ENCODE peak calls at places on chromosome 1, in four cellular contexts. C is fibroblast of mammary gland, I is NB4, R is AG04450. Q is an unnamed sample.
A peak's percentile ranks its signal among the peaks of the same experiment; 100 is the strongest.

GRCh38 chr1:234188454-234188792 is 184.8 kb upstream of the COA6 start:
- DNase-seq in C (no peak), I (peak; percentile 47), R (no peak), Q (peak; percentile 94)

GRCh38 chr1:44945992-44946391 is 40.4 kb downstream of the EIF2B3 start:
- DNase-seq in C (no peak), I (no peak), R (no peak), Q (no peak)

GRCh38 chr1:245751671-245752070 is 596.9 kb downstream of the KIF26B start:
- DNase-seq in C (no peak), I (no peak), R (no peak), Q (no peak)

GRCh38 chr1:113934006-113934405 is 4.9 kb downstream of the HIPK1 start:
- DNase-seq in C (no peak), I (no peak), R (no peak), Q (no peak)

GRCh38 chr1:12496154-12496961 is 121.7 kb downstream of the DHRS3 start:
- DNase-seq in C (no peak), I (no peak), R (no peak), Q (no peak)

GRCh38 chr1:5511381-5512097 is 480.7 kb downstream of the NPHP4 start:
- DNase-seq in C (no peak), I (no peak), R (no peak), Q (no peak)

GRCh38 chr1:59290173-59290954 is 6.5 kb upstream of the FGGY start:
- DNase-seq in C (peak; percentile 71), I (peak; percentile 81), R (no peak), Q (peak; percentile 83)

GRCh38 chr1:10514490-10515235 is 39.9 kb downstream of the PEX14 start:
- DNase-seq in C (peak; percentile 44), I (peak; percentile 76), R (no peak), Q (peak; percentile 42)

GRCh38 chr1:44254392-44254791 is 41.1 kb downstream of the DMAP1 start:
- DNase-seq in C (no peak), I (no peak), R (no peak), Q (no peak)

GRCh38 chr1:192589813-192590212 is 14.2 kb downstream of the RGS1 start:
- DNase-seq in C (peak; percentile 24), I (no peak), R (no peak), Q (no peak)

GRCh38 chr1:183652547-183653467 is at the start of gene APOBEC4:
- DNase-seq in C (no peak), I (no peak), R (no peak), Q (peak; percentile 22)

GRCh38 chr1:160340866-160341265 is 2.2 kb downstream of the COPA start:
- DNase-seq in C (peak; percentile 12), I (no peak), R (no peak), Q (peak; percentile 18)
- H3K4me3 ChIP-seq in C (peak overlapping the region; percentile 22), I (peak overlapping the region; percentile 97), R (peak overlapping the region; percentile 77), Q (no peak overlapping the region)

DNA sequence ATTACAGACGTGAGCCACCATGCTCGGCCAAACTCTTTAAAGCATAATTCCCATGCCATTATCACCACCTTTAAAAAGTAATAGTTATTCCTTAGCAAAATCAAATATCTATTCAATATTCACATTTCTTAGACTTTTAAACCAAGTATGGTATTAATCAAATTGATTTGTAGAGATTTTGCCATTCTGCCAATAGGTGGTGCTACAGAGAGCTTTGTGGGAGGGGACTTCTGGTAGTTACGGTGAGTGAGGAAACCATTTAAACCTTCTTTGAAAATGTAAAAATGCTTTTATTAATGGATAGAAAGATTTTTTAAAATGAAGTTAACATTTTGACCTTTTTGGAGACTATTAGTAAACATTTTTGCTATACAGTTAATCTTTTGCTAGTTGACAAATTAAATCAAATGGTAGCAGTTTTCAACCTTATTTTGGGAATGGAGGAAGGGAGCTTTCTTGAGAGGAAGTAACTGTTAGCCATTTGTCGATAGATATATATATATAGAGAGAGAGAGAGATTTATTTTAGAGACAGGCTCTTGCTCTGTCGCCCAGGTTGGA is 19.3 kb downstream of the IARS2 start:
- DNase-seq in C (peak; percentile 63), I (peak; percentile 62), R (no peak), Q (peak; percentile 45)
- TF ChIP-seq CTCF in C (peak; percentile 64), I (peak; percentile 51), R (peak; percentile 52), Q (peak; percentile 31)

DNA sequence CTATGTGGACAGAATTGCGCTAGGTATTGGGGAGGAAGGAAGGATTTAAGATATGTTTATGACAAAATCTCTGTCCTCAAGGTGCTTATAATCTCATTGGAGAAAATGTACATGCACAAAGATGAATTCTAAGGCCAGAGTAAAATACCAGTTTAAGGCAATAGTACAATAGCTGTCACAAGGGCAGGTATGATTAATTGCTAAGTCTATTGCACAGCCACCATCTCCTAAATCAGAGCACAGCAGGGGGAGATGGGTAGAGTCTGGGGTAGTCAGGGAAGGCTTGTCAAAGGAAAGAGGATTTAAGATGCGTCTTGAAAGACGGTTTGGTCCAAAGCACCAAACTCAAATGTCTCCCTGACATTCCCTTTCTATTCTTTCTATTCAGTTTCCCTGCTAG is 107.8 kb upstream of the NFIA start:
- DNase-seq in C (no peak), I (no peak), R (no peak), Q (no peak)
- H3K4me3 ChIP-seq in C (no peak overlapping the region), I (no peak overlapping the region), R (no peak overlapping the region), Q (no peak overlapping the region)

GRCh38 chr1:161074676-161075368 is 5.1 kb upstream of the ARHGAP30 start:
- DNase-seq in C (no peak), I (no peak), R (no peak), Q (peak; percentile 96)
- TF ChIP-seq CTCF in C (no peak), I (no peak), R (no peak), Q (no peak)